ENCODE peak calls at places on chromosomes 6 and 20, in seven cellular contexts. X, T, J, P, G, E and A are unnamed samples.

GRCh38 chr20:23655551-23656211 is 17.9 kb upstream of the CST3 start:
- DNase-seq in X (peak), T (peak), J (no peak), P (peak), G (no peak), E (peak), A (peak)

GRCh38 chr20:24450646-24451376 is 18.6 kb upstream of the SYNDIG1 start:
- DNase-seq in X (no peak), T (no peak), J (no peak), P (no peak), G (no peak), E (no peak), A (no peak)

GRCh38 chr6:158268361-158269147 is 43.7 kb upstream of the TULP4 start:
- DNase-seq in X (no peak), T (no peak), J (no peak), P (no peak), G (no peak), E (no peak), A (no peak)

GRCh38 chr20:49699200-49699992 is 14.3 kb downstream of the B4GALT5 start:
- DNase-seq in X (no peak), T (peak), J (no peak), P (no peak), G (no peak), E (no peak), A (no peak)

GRCh38 chr6:130724089-130724488 is 103.1 kb upstream of the SMLR1 start:
- DNase-seq in X (no peak), T (no peak), J (no peak), P (no peak), G (no peak), E (no peak), A (no peak)

GRCh38 chr6:16635810-16636602 is 125.3 kb downstream of the ATXN1 start:
- DNase-seq in X (no peak), T (peak), J (no peak), P (peak), G (no peak), E (no peak), A (no peak)

GRCh38 chr20:7859371-7859802 is 80.9 kb downstream of the HAO1 start:
- DNase-seq in X (no peak), T (peak), J (peak), P (peak), G (no peak), E (peak), A (no peak)

GRCh38 chr20:63980317-63980805 is 571 bp upstream of the PRPF6 start:
- DNase-seq in X (no peak), T (peak), J (no peak), P (no peak), G (no peak), E (no peak), A (no peak)

GRCh38 chr20:45347936-45348809 is at the start of gene SDC4:
- DNase-seq in X (peak), T (no peak), J (peak), P (peak), G (peak), E (no peak), A (peak)

GRCh38 chr6:66663127-66663526 is 956.1 kb upstream of the EYS start:
- DNase-seq in X (no peak), T (no peak), J (no peak), P (no peak), G (no peak), E (no peak), A (no peak)

GRCh38 chr6:142753196-142753595 is 191.8 kb downstream of the HIVEP2 start:
- DNase-seq in X (no peak), T (no peak), J (no peak), P (no peak), G (no peak), E (no peak), A (no peak)

GRCh38 chr6:38552136-38552535 is 87.6 kb downstream of the BTBD9 start:
- DNase-seq in X (no peak), T (peak), J (no peak), P (no peak), G (no peak), E (peak), A (no peak)

GRCh38 chr20:595330-596308 is 14.5 kb downstream of the TCF15 start:
- DNase-seq in X (peak), T (no peak), J (no peak), P (no peak), G (no peak), E (no peak), A (peak)

GRCh38 chr6:21496749-21497148 is 96.8 kb upstream of the SOX4 start:
- DNase-seq in X (no peak), T (no peak), J (no peak), P (no peak), G (no peak), E (no peak), A (no peak)

GRCh38 chr20:38165089-38165965 is at the start of gene TGM2:
- DNase-seq in X (peak), T (peak), J (peak), P (peak), G (peak), E (peak), A (peak)

GRCh38 chr6:37653933-37654565 is 43.6 kb downstream of the MDGA1 start:
- DNase-seq in X (no peak), T (peak), J (peak), P (peak), G (peak), E (peak), A (no peak)

GRCh38 chr6:82906951-82907350 is 158.7 kb downstream of the UBE3D start:
- DNase-seq in X (no peak), T (no peak), J (no peak), P (no peak), G (no peak), E (no peak), A (no peak)

GRCh38 chr6:169969372-169970099 is 218.1 kb downstream of the ERMARD start:
- DNase-seq in X (peak), T (no peak), J (no peak), P (no peak), G (peak), E (no peak), A (peak)

GRCh38 chr20:51750037-51750769 is 18.0 kb downstream of the ATP9A start:
- DNase-seq in X (peak), T (no peak), J (peak), P (peak), G (no peak), E (no peak), A (peak)

GRCh38 chr20:47230811-47231256 is 125.7 kb downstream of the ZMYND8 start:
- DNase-seq in X (no peak), T (no peak), J (no peak), P (no peak), G (no peak), E (no peak), A (no peak)